ENCODE peak calls at places on chromosomes 6 and 20, in four cellular contexts. One of them, this sample, is unnamed.

GRCh38 chr20:10798811-10799210 is 125.0 kb upstream of the JAG1 start:
- DNase-seq in stimulated activated CD8-positive, alpha-beta memory T cell treated with anti-CD3 and anti-CD28 coated beads, Interleukin-2, amount 100 ng/mL, for 48 hours: no peak
- DNase-seq in cardiac fibroblast: peak
- DNase-seq in stimulated activated CD4-positive, alpha-beta T cell treated with anti-CD3 and anti-CD28 coated beads, Interleukin-2, amount 100 ng/mL, for 4 hours: no peak
- DNase-seq in this sample: no peak

GRCh38 chr6:3231213-3232016 is 4.0 kb upstream of the TUBB2B start:
- DNase-seq in cardiac fibroblast: peak
- DNase-seq in stimulated activated CD8-positive, alpha-beta memory T cell treated with anti-CD3 and anti-CD28 coated beads, Interleukin-2, amount 100 ng/mL, for 48 hours: no peak
- DNase-seq in stimulated activated CD4-positive, alpha-beta T cell treated with anti-CD3 and anti-CD28 coated beads, Interleukin-2, amount 100 ng/mL, for 4 hours: no peak
- DNase-seq in this sample: no peak

GRCh38 chr20:63253065-63253437 is 1.2 kb downstream of the NKAIN4 start:
- DNase-seq in stimulated activated CD8-positive, alpha-beta memory T cell treated with anti-CD3 and anti-CD28 coated beads, Interleukin-2, amount 100 ng/mL, for 48 hours: no peak
- DNase-seq in cardiac fibroblast: no peak
- DNase-seq in stimulated activated CD4-positive, alpha-beta T cell treated with anti-CD3 and anti-CD28 coated beads, Interleukin-2, amount 100 ng/mL, for 4 hours: no peak
- DNase-seq in this sample: no peak

GRCh38 chr20:62569615-62570014 is 72.7 kb upstream of the SLCO4A1 start:
- DNase-seq in cardiac fibroblast: no peak
- DNase-seq in stimulated activated CD8-positive, alpha-beta memory T cell treated with anti-CD3 and anti-CD28 coated beads, Interleukin-2, amount 100 ng/mL, for 48 hours: no peak
- DNase-seq in stimulated activated CD4-positive, alpha-beta T cell treated with anti-CD3 and anti-CD28 coated beads, Interleukin-2, amount 100 ng/mL, for 4 hours: no peak
- DNase-seq in this sample: no peak

GRCh38 chr20:58717278-58718091 is 24.9 kb downstream of the NPEPL1 start:
- DNase-seq in cardiac fibroblast: no peak
- DNase-seq in stimulated activated CD8-positive, alpha-beta memory T cell treated with anti-CD3 and anti-CD28 coated beads, Interleukin-2, amount 100 ng/mL, for 48 hours: no peak
- DNase-seq in stimulated activated CD4-positive, alpha-beta T cell treated with anti-CD3 and anti-CD28 coated beads, Interleukin-2, amount 100 ng/mL, for 4 hours: no peak
- DNase-seq in this sample: no peak

GRCh38 chr6:18985061-18985460 is 597.9 kb downstream of the RNF144B start:
- DNase-seq in stimulated activated CD4-positive, alpha-beta T cell treated with anti-CD3 and anti-CD28 coated beads, Interleukin-2, amount 100 ng/mL, for 4 hours: no peak
- DNase-seq in cardiac fibroblast: no peak
- DNase-seq in stimulated activated CD8-positive, alpha-beta memory T cell treated with anti-CD3 and anti-CD28 coated beads, Interleukin-2, amount 100 ng/mL, for 48 hours: no peak
- DNase-seq in this sample: no peak

GRCh38 chr6:36962874-36963273 is 8.3 kb downstream of the PI16 start:
- DNase-seq in stimulated activated CD8-positive, alpha-beta memory T cell treated with anti-CD3 and anti-CD28 coated beads, Interleukin-2, amount 100 ng/mL, for 48 hours: peak
- DNase-seq in stimulated activated CD4-positive, alpha-beta T cell treated with anti-CD3 and anti-CD28 coated beads, Interleukin-2, amount 100 ng/mL, for 4 hours: peak
- DNase-seq in cardiac fibroblast: peak
- DNase-seq in this sample: peak

GRCh38 chr20:36575066-36575743 is 1.8 kb downstream of the TGIF2 start:
- DNase-seq in cardiac fibroblast: peak
- DNase-seq in stimulated activated CD4-positive, alpha-beta T cell treated with anti-CD3 and anti-CD28 coated beads, Interleukin-2, amount 100 ng/mL, for 4 hours: no peak
- DNase-seq in stimulated activated CD8-positive, alpha-beta memory T cell treated with anti-CD3 and anti-CD28 coated beads, Interleukin-2, amount 100 ng/mL, for 48 hours: no peak
- DNase-seq in this sample: peak